ENCODE peak calls at places on chromosomes 5 and 9, in ten cellular contexts. O is GM19239, Q is left ventricle myocardium inferior, L is neural progenitor cell, N is DMS153, D is kidney tubule cell, C is amniotic stem cell, X is stomach, A is HT-29, I is Peyer's patch. M is an unnamed sample.

GRCh38 chr5:1732238-1732880 is 67.3 kb downstream of the MRPL36 start:
- DNase-seq in O (no peak), Q (no peak), L (no peak), N (no peak), D (no peak), C (no peak), X (peak), A (no peak), I (no peak), M (no peak)

GRCh38 chr9:20384642-20385041 is 237.7 kb downstream of the MLLT3 start:
- DNase-seq in O (no peak), Q (no peak), L (no peak), N (no peak), D (no peak), C (no peak), X (no peak), A (no peak), I (no peak), M (no peak)

GRCh38 chr5:43802119-43802518 is 199.1 kb downstream of the NNT start:
- DNase-seq in O (no peak), Q (no peak), L (no peak), N (no peak), D (peak), C (no peak), X (no peak), A (no peak), I (no peak), M (no peak)

GRCh38 chr5:171441246-171441791 is 21.9 kb downstream of the FGF18 start:
- DNase-seq in O (no peak), Q (no peak), L (no peak), N (no peak), D (no peak), C (no peak), X (no peak), A (no peak), I (no peak), M (no peak)

GRCh38 chr5:135189024-135189423 is 155.0 kb upstream of the PITX1 start:
- DNase-seq in O (no peak), Q (no peak), L (no peak), N (no peak), D (no peak), C (no peak), X (no peak), A (no peak), I (no peak), M (no peak)

GRCh38 chr5:126780165-126780827 is 3.4 kb downstream of the LMNB1 start:
- DNase-seq in O (no peak), Q (no peak), L (peak), N (no peak), D (peak), C (peak), X (peak), A (peak), I (peak), M (no peak)

GRCh38 chr5:180126716-180127681 is 55.4 kb upstream of the RNF130 start:
- DNase-seq in O (no peak), Q (no peak), L (peak), N (no peak), D (peak), C (no peak), X (peak), A (peak), I (peak), M (peak)

GRCh38 chr5:108481355-108481931 is 99.5 kb upstream of the FBXL17 start:
- DNase-seq in O (no peak), Q (no peak), L (peak), N (no peak), D (peak), C (peak), X (no peak), A (peak), I (no peak), M (no peak)

GRCh38 chr5:133285583-133286021 is 233.8 kb downstream of the HSPA4 start:
- DNase-seq in O (no peak), Q (peak), L (no peak), N (no peak), D (peak), C (no peak), X (peak), A (peak), I (peak), M (peak)

GRCh38 chr5:95955996-95956899 is 5.4 kb downstream of the ELL2 start:
- DNase-seq in O (no peak), Q (no peak), L (no peak), N (no peak), D (no peak), C (no peak), X (no peak), A (no peak), I (no peak), M (no peak)

GRCh38 chr5:120765189-120765588 is 301.1 kb downstream of the PRR16 start:
- DNase-seq in O (no peak), Q (no peak), L (no peak), N (no peak), D (no peak), C (no peak), X (no peak), A (no peak), I (no peak), M (no peak)

GRCh38 chr5:38193015-38193581 is 65.3 kb upstream of the EGFLAM start:
- DNase-seq in O (peak), Q (peak), L (peak), N (peak), D (peak), C (peak), X (peak), A (peak), I (peak), M (peak)

GRCh38 chr5:175609504-175609903 is 48.4 kb upstream of the HRH2 start:
- DNase-seq in O (no peak), Q (no peak), L (no peak), N (no peak), D (no peak), C (no peak), X (no peak), A (no peak), I (no peak), M (no peak)

GRCh38 chr5:37014321-37014720 is 137.8 kb downstream of the NIPBL start:
- DNase-seq in O (no peak), Q (no peak), L (no peak), N (no peak), D (no peak), C (no peak), X (no peak), A (no peak), I (no peak), M (no peak)

GRCh38 chr5:39158127-39158593 is 61.2 kb downstream of the FYB1 start:
- DNase-seq in O (no peak), Q (peak), L (no peak), N (no peak), D (no peak), C (no peak), X (peak), A (no peak), I (no peak), M (peak)

GRCh38 chr9:130143279-130143893 is 28.8 kb upstream of the NCS1 start:
- DNase-seq in O (no peak), Q (no peak), L (no peak), N (no peak), D (peak), C (no peak), X (no peak), A (no peak), I (no peak), M (no peak)

GRCh38 chr5:73454379-73455036 is 5.9 kb upstream of the FOXD1 start:
- DNase-seq in O (no peak), Q (no peak), L (peak), N (peak), D (peak), C (peak), X (peak), A (peak), I (peak), M (no peak)

M was measured in psoas muscle.